ENCODE peak calls at places on chromosomes 6 and 20, in eight cellular contexts. G is brain microvascular endothelial cell; T is fibroblast of pulmonary artery; S is uterus; A is psoas muscle; H is cardiac muscle cell; L is neural progenitor cell; M is CD8-positive, alpha-beta T cell. I is an unnamed sample.

GRCh38 chr20:43658723-43659419 is 8.0 kb upstream of the MYBL2 start:
- DNase-seq in G (no peak), T (no peak), S (no peak), A (no peak), H (no peak), L (no peak), M (no peak), I (no peak)

GRCh38 chr20:13259921-13260320 is 38.8 kb downstream of the ISM1 start:
- DNase-seq in G (no peak), T (no peak), S (no peak), A (no peak), H (no peak), L (no peak), M (no peak), I (no peak)

GRCh38 chr20:52529856-52530255 is 338.3 kb upstream of the ZFP64 start:
- DNase-seq in G (no peak), T (peak), S (no peak), A (no peak), H (no peak), L (no peak), M (no peak), I (peak)

GRCh38 chr20:47345214-47345613 is 11.3 kb downstream of the ZMYND8 start:
- DNase-seq in G (no peak), T (no peak), S (no peak), A (no peak), H (no peak), L (no peak), M (no peak), I (no peak)

GRCh38 chr6:144364208-144364718 is 79.1 kb downstream of the UTRN start:
- DNase-seq in G (no peak), T (no peak), S (no peak), A (no peak), H (no peak), L (no peak), M (no peak), I (no peak)

GRCh38 chr6:3867616-3868502 is 18.7 kb downstream of the FAM50B start:
- DNase-seq in G (no peak), T (peak), S (no peak), A (no peak), H (peak), L (no peak), M (no peak), I (peak)

GRCh38 chr6:107231243-107231642 is 115.9 kb upstream of the BEND3 start:
- DNase-seq in G (no peak), T (no peak), S (no peak), A (no peak), H (no peak), L (no peak), M (no peak), I (no peak)

GRCh38 chr20:6708010-6708409 is 59.5 kb upstream of the BMP2 start:
- DNase-seq in G (peak), T (peak), S (no peak), A (no peak), H (peak), L (peak), M (no peak), I (peak)

GRCh38 chr6:108942556-108943492 is 94.6 kb downstream of the ARMC2 start:
- DNase-seq in G (no peak), T (no peak), S (no peak), A (no peak), H (no peak), L (no peak), M (peak), I (no peak)

GRCh38 chr20:20003088-20003954 is 13.8 kb upstream of the NAA20 start:
- DNase-seq in G (peak), T (peak), S (peak), A (peak), H (peak), L (no peak), M (no peak), I (no peak)

GRCh38 chr6:68650142-68650541 is 15.1 kb downstream of the ADGRB3 start:
- DNase-seq in G (no peak), T (no peak), S (no peak), A (no peak), H (no peak), L (no peak), M (no peak), I (no peak)

GRCh38 chr6:68651018-68651985 is 16.2 kb downstream of the ADGRB3 start:
- DNase-seq in G (peak), T (peak), S (no peak), A (no peak), H (peak), L (no peak), M (no peak), I (peak)

GRCh38 chr6:68653706-68654089 is 18.6 kb downstream of the ADGRB3 start:
- DNase-seq in G (no peak), T (no peak), S (no peak), A (no peak), H (no peak), L (no peak), M (no peak), I (no peak)

GRCh38 chr6:68653074-68653705 is 18.1 kb downstream of the ADGRB3 start:
- DNase-seq in G (no peak), T (no peak), S (no peak), A (no peak), H (no peak), L (no peak), M (no peak), I (no peak)

GRCh38 chr6:68652117-68652536 is 17.0 kb downstream of the ADGRB3 start:
- DNase-seq in G (no peak), T (no peak), S (no peak), A (no peak), H (no peak), L (peak), M (no peak), I (no peak)
- TF ChIP-seq CTCF in G (peak), T (no peak), S (no peak), A (no peak), H (peak), L (peak), M (no peak), I (no peak)

DNA sequence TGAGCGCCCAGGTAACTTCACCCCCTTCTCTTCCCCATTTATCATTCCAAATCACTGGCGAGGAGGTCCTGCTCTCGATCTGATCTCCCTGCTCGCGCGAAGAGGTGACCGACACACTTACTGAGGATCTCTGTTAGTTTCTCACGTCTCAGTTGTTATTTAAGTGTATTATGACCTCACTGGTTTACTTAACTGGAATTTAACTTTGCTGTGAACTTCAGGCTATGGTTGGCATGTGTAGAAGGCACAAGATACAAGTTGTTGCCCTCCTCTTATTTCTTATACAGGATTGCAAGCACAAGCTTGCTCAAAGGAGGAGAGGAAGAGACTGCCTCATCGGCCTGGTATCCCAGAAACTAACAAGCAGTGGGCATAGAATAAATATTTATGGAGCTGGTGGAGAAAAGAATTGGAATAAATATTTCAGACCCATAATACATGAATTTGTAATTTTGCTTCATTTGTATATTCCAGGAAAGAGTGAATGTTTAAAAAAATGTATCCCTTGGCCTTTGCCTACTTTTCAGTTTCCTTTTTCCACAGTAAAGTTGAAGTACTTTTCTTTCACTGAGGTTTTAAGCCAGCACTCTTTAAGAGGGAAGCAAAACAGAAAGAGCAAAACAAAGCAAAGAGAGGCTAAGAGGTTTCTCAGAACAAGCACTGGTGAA is 1.3 kb downstream of the RNF217 start:
- DNase-seq in G (no peak), T (peak), S (no peak), A (peak), H (peak), L (no peak), M (no peak), I (peak)
- H3K4me3 ChIP-seq in G (peak), T (peak), S (peak), A (peak), H (peak), L (peak), M (no peak), I (peak)

DNA sequence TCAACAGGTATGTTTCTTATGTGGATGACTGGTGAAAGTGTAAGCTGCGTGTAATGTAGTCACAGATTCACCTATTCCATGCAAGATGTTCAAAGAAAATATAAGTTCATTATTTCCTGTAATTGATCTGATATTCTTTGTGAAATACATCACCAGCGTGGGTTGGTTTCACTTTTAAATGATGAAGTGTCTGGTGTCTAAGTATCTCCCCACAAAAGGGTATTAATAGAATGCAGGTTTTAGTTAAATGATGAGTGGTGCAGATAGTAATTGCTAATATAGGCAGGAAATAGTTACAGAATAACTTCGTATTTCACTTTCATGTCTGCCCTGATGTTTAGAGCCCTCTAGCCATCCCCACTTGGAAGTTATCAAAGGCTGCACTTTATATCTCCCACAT is 22.2 kb downstream of the PGBD1 start:
- DNase-seq in G (no peak), T (no peak), S (no peak), A (no peak), H (no peak), L (no peak), M (no peak), I (no peak)
- TF ChIP-seq CTCF in G (no peak), T (no peak), S (no peak), A (no peak), H (no peak), L (no peak), M (no peak), I (no peak)

GRCh38 chr20:49521356-49521755 is 38.9 kb upstream of the KCNB1 start:
- DNase-seq in G (no peak), T (no peak), S (no peak), A (peak), H (no peak), L (no peak), M (no peak), I (no peak)

GRCh38 chr20:49526056-49526455 is 41.9 kb downstream of the PTGIS start:
- DNase-seq in G (no peak), T (no peak), S (no peak), A (no peak), H (no peak), L (no peak), M (no peak), I (no peak)

GRCh38 chr20:49519777-49520359 is 37.4 kb upstream of the KCNB1 start:
- DNase-seq in G (no peak), T (no peak), S (no peak), A (no peak), H (no peak), L (no peak), M (no peak), I (no peak)

GRCh38 chr20:49526568-49526967 is 41.4 kb downstream of the PTGIS start:
- DNase-seq in G (no peak), T (no peak), S (no peak), A (no peak), H (no peak), L (no peak), M (no peak), I (no peak)

GRCh38 chr20:49523767-49524360 is 41.4 kb upstream of the KCNB1 start:
- DNase-seq in G (no peak), T (no peak), S (no peak), A (no peak), H (no peak), L (no peak), M (no peak), I (no peak)
- H3K4me3 ChIP-seq in G (no peak), T (no peak), S (no peak), A (no peak), H (no peak), L (no peak), M (no peak), I (no peak)

GRCh38 chr20:49978685-49979029 is 4.1 kb upstream of the SNAI1 start:
- DNase-seq in G (no peak), T (no peak), S (no peak), A (no peak), H (no peak), L (no peak), M (no peak), I (no peak)
- TF ChIP-seq CTCF in G (no peak), T (no peak), S (no peak), A (no peak), H (no peak), L (no peak), M (no peak), I (no peak)

GRCh38 chr20:9515211-9515580 is 806 bp downstream of the LAMP5 start:
- DNase-seq in G (no peak), T (no peak), S (no peak), A (no peak), H (no peak), L (no peak), M (no peak), I (peak)

GRCh38 chr20:9516658-9516987 is 2.2 kb downstream of the LAMP5 start:
- DNase-seq in G (no peak), T (no peak), S (no peak), A (no peak), H (no peak), L (peak), M (no peak), I (no peak)

GRCh38 chr20:9514461-9515210 is at the start of gene LAMP5:
- DNase-seq in G (peak), T (peak), S (no peak), A (no peak), H (peak), L (peak), M (no peak), I (no peak)

GRCh38 chr20:9517297-9518134 is 3.1 kb downstream of the LAMP5 start:
- DNase-seq in G (no peak), T (no peak), S (no peak), A (no peak), H (no peak), L (no peak), M (no peak), I (no peak)

DNA sequence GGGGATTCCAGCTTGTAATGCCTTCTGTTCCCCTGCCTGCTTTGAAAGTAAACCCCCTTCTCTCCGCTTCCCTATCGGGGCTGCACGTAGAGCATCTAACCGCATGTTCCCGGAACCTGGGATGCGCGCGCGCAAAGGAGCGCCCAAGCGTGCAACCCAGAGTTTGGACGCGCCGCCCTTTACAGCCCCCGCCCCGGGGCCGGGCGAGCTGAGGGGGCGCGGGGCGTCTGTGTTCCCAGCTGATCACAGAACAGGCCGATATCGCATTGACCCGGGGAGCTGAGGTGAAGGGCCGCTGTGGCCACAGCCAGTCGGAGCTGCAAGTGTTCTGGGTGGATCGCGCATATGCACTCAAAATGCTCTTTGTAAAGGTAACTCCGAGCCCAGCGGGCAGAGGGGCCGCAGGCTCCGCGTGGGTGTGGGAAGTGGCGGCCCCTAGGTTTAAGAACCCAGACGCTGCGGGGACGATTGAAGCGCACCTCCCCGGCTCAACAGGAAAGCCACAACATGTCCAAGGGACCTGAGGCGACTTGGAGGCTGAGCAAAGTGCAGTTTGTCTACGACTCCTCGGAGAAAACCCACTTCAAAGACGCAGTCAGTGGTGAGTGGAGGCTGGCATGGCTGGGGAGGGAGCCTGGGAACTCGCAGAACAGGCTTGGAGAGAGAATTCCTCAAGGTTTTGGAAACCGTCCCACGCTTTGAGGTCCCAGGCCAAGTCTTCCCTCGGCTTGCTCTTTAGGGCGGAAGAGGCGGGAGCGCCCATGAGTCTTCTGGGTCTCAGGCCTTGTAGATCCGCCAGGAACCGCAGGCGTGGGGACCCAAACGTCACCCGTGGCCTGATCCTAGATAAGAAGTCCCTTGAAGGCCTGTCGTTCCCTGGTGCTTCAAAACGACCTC is 1.6 kb downstream of the LAMP5 start:
- DNase-seq in G (no peak), T (no peak), S (no peak), A (no peak), H (peak), L (peak), M (no peak), I (peak)
- H3K4me3 ChIP-seq in G (peak), T (no peak), S (peak), A (peak), H (peak), L (peak), M (no peak), I (no peak)

GRCh38 chr6:16505711-16506362 is 255.4 kb downstream of the ATXN1 start:
- DNase-seq in G (peak), T (peak), S (peak), A (no peak), H (peak), L (no peak), M (no peak), I (peak)
- TF ChIP-seq CTCF in G (no peak), T (peak), S (peak), A (no peak), H (peak), L (no peak), M (no peak), I (no peak)

DNA sequence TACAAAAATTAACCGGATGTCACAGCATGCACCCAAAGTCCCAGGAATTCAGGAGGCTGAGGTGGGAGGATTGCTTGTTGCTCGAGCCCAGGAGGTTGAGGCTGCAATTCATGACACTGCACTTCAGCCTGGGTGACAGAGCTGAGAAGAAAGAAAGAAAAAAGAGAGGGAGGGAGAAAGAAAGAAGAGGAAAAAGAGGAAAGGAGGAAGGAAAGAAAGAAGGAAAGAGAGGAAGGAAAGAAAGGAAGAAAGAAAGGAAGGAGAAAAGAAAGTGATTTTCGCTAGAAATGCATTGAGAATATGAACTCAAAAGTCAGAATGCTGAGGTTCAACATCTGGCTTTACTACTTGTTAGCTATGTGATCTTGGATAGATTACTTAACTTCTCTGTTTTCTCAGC is 6.6 kb downstream of the SENP6 start:
- DNase-seq in G (no peak), T (no peak), S (no peak), A (no peak), H (no peak), L (no peak), M (no peak), I (no peak)
- H3K4me3 ChIP-seq in G (no peak), T (no peak), S (no peak), A (no peak), H (no peak), L (no peak), M (no peak), I (no peak)

GRCh38 chr6:7624781-7625710 is 35.0 kb downstream of the SNRNP48 start:
- DNase-seq in G (no peak), T (no peak), S (no peak), A (no peak), H (no peak), L (peak), M (no peak), I (no peak)
- TF ChIP-seq CTCF in G (peak), T (no peak), S (no peak), A (no peak), H (no peak), L (no peak), M (no peak), I (no peak)

DNA sequence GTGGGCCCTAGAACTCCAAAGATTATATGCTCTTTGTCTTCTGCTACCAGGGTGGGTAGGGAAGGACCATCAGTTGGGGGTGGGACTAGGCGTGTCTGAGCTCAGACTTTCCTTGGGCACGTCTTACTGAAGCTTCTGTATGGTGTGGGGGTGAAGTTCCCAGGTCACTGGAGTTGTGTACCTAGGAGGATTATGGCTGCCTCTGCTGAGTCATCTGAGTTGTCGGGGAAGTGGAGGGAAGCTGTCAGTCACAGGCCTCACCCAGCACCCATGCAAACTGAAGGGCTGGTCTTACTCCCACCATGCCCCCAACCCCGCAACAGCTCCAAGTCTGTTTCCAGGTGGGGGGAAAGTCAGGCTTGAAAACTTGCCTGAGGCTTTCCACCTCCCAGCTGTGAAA is 90.1 kb downstream of the LPA start:
- DNase-seq in G (no peak), T (no peak), S (no peak), A (no peak), H (no peak), L (no peak), M (no peak), I (no peak)
- H3K4me3 ChIP-seq in G (no peak), T (no peak), S (no peak), A (no peak), H (no peak), L (no peak), M (no peak), I (no peak)

I was measured in foreskin fibroblast.